ENCODE peak calls at places on chromosome 20, in four cellular contexts. E, C, F and D are unnamed samples.
A peak's percentile ranks its signal among the peaks of the same experiment; 100 is the strongest.

GRCh38 chr20:22576733-22577514 is 7.4 kb downstream of the FOXA2 start:
- DNase-seq in E (no peak), C (no peak), F (no peak), D (no peak)

GRCh38 chr20:35207950-35208611 is 18.4 kb upstream of the MMP24 start:
- DNase-seq in E (peak; percentile 87), C (peak; percentile 87), F (peak; percentile 84), D (peak; percentile 69)

GRCh38 chr20:21166801-21167200 is 40.9 kb downstream of the KIZ start:
- DNase-seq in E (no peak), C (no peak), F (no peak), D (no peak)

GRCh38 chr20:15005300-15005986 is 668.0 kb upstream of the FLRT3 start:
- DNase-seq in E (peak; percentile 61), C (no peak), F (no peak), D (no peak)

GRCh38 chr20:48649104-48649626 is 178.6 kb downstream of the PREX1 start:
- DNase-seq in E (no peak), C (no peak), F (no peak), D (no peak)

GRCh38 chr20:34604980-34605788 is 46.7 kb downstream of the MAP1LC3A start:
- DNase-seq in E (peak; percentile 23), C (peak; percentile 27), F (no peak), D (no peak)

GRCh38 chr20:4869290-4870193 is 131.8 kb downstream of the SLC23A2 start:
- DNase-seq in E (no peak), C (no peak), F (no peak), D (no peak)

GRCh38 chr20:60003776-60004175 is 45.6 kb downstream of the CDH26 start:
- DNase-seq in E (no peak), C (no peak), F (no peak), D (no peak)

GRCh38 chr20:17461941-17462340 is 69.2 kb downstream of the BFSP1 start:
- DNase-seq in E (no peak), C (no peak), F (no peak), D (no peak)

GRCh38 chr20:37529214-37529967 is 1.7 kb upstream of the BLCAP start:
- DNase-seq in E (no peak), C (no peak), F (no peak), D (no peak)

GRCh38 chr20:49729780-49730179 is 16.1 kb upstream of the B4GALT5 start:
- DNase-seq in E (peak; percentile 71), C (peak; percentile 82), F (no peak), D (no peak)

GRCh38 chr20:46901638-46902037 is 7.0 kb downstream of the EYA2 start:
- DNase-seq in E (no peak), C (no peak), F (peak; percentile 87), D (no peak)
- TF ChIP-seq CTCF in E (no peak), C (no peak), F (no peak), D (no peak)

GRCh38 chr20:57708694-57709673 is 831 bp downstream of the PMEPA1 start:
- DNase-seq in E (peak; percentile 17), C (peak; percentile 22), F (no peak), D (no peak)

GRCh38 chr20:57711311-57711712 is 1.5 kb upstream of the PMEPA1 start:
- DNase-seq in E (no peak), C (no peak), F (no peak), D (no peak)

GRCh38 chr20:57710841-57711240 is 1.0 kb upstream of the PMEPA1 start:
- DNase-seq in E (no peak), C (no peak), F (no peak), D (no peak)

GRCh38 chr20:57711826-57712225 is 2.0 kb upstream of the PMEPA1 start:
- DNase-seq in E (no peak), C (no peak), F (no peak), D (no peak)

GRCh38 chr20:57709823-57710799 is at the start of gene PMEPA1:
- DNase-seq in E (peak; percentile 97), C (peak; percentile 91), F (peak; percentile 93), D (peak; percentile 94)
- TF ChIP-seq CTCF in E (no peak), C (no peak), F (no peak), D (peak; percentile 3)

DNA sequence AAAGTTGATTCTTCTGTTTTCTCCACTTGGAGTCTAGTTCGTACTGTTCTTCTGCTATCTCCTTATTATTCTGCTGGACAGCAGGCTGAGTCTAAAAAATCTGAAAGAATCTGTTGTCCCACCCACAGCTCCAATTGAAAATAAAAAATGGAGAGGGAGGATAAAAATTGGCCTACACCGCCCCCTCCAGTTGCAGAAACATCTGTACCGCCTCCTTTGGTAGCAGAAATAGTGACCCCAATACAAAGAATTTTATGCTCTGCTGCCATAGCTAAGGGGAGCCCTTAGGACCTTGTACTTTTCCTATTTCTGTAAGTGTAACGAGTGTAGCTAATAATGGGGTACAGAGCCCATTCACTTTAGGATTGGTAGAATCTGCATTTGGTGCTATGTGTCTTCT is 4.9 kb upstream of the FKBP1A start:
- DNase-seq in E (peak; percentile 58), C (peak; percentile 58), F (peak; percentile 4), D (no peak)
- TF ChIP-seq CTCF in E (peak; percentile 42), C (peak; percentile 44), F (no peak), D (no peak)

DNA sequence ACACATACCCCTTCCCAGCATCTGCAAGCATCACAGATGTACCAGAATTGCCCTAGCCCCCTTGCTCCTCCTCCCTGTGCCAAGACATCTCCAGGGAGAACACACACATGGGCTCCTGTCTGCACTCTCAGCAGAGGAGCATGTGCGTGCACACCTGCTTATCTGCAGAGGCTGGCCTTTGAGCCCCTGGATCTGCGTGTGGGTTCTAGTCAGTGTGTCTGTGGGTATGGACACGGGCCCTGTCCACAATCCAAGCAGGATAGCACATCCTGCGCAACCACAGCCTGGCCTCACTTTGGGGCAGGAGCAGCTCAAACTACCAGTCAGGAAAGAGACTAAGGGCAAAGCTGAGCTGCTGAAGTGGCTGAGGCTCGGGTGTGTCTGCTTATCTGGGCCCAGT is 41.0 kb downstream of the HM13 start:
- DNase-seq in E (no peak), C (no peak), F (no peak), D (no peak)
- TF ChIP-seq CTCF in E (no peak), C (no peak), F (no peak), D (no peak)

GRCh38 chr20:62875419-62876355 is 14.1 kb upstream of the TCFL5 start:
- DNase-seq in E (peak; percentile 92), C (peak; percentile 87), F (peak; percentile 82), D (no peak)
- TF ChIP-seq CTCF in E (peak; percentile 53), C (peak; percentile 63), F (peak; percentile 27), D (no peak)

GRCh38 chr20:55348201-55348600 is 657.1 kb downstream of the CBLN4 start:
- DNase-seq in E (no peak), C (no peak), F (no peak), D (no peak)
- TF ChIP-seq CTCF in E (no peak), C (no peak), F (no peak), D (no peak)